ENCODE peak calls at places on chromosomes 11 and 22, in seven cellular contexts. L is activated T-cell treated with anti-CD3 and anti-CD28 coated beads, Interleukin-2, amount 50 U/mL, for 72 hours; Q is NB4; Y is GM10248; I is keratinocyte; V is D341Med; E is COR-L47. T is an unnamed sample.

GRCh38 chr11:126123686-126124085 is 61.0 kb upstream of the CDON start:
- DNase-seq in L (no peak), Q (peak), Y (no peak), I (no peak), V (no peak), E (no peak), T (no peak)

GRCh38 chr22:46674367-46674781 is 54.2 kb downstream of the GRAMD4 start:
- DNase-seq in L (peak), Q (no peak), Y (peak), I (no peak), V (no peak), E (no peak), T (peak)

GRCh38 chr11:2100361-2101170 is 38.6 kb downstream of the IGF2 start:
- DNase-seq in L (no peak), Q (no peak), Y (no peak), I (no peak), V (no peak), E (no peak), T (no peak)

GRCh38 chr11:94815705-94816344 is 47.7 kb downstream of the AMOTL1 start:
- DNase-seq in L (no peak), Q (peak), Y (no peak), I (no peak), V (no peak), E (no peak), T (no peak)

GRCh38 chr22:48944756-48945620 is 882.7 kb downstream of the BRD1 start:
- DNase-seq in L (no peak), Q (no peak), Y (no peak), I (no peak), V (no peak), E (no peak), T (no peak)

GRCh38 chr11:15816996-15817395 is 539.4 kb downstream of the SOX6 start:
- DNase-seq in L (no peak), Q (no peak), Y (no peak), I (no peak), V (no peak), E (no peak), T (no peak)

GRCh38 chr11:74316772-74317505 is 5.5 kb upstream of the P4HA3 start:
- DNase-seq in L (no peak), Q (no peak), Y (no peak), I (no peak), V (no peak), E (no peak), T (no peak)

GRCh38 chr22:35959121-35959800 is 69.4 kb downstream of the RBFOX2 start:
- DNase-seq in L (no peak), Q (no peak), Y (no peak), I (no peak), V (no peak), E (peak), T (no peak)

GRCh38 chr11:27309064-27309463 is 54.0 kb downstream of the CCDC34 start:
- DNase-seq in L (no peak), Q (no peak), Y (no peak), I (no peak), V (no peak), E (no peak), T (no peak)

GRCh38 chr22:38865201-38866023 is 6.6 kb downstream of the CBX6 start:
- DNase-seq in L (no peak), Q (no peak), Y (no peak), I (no peak), V (no peak), E (no peak), T (peak)

GRCh38 chr22:44915441-44915840 is 94.4 kb downstream of the PHF21B start:
- DNase-seq in L (no peak), Q (no peak), Y (no peak), I (no peak), V (no peak), E (no peak), T (no peak)

GRCh38 chr11:92702771-92703170 is 266.7 kb upstream of the MTNR1B start:
- DNase-seq in L (no peak), Q (no peak), Y (no peak), I (peak), V (no peak), E (no peak), T (no peak)

GRCh38 chr11:64594159-64594939 is 3.3 kb downstream of the SLC22A12 start:
- DNase-seq in L (no peak), Q (no peak), Y (no peak), I (no peak), V (no peak), E (no peak), T (no peak)

GRCh38 chr11:116374085-116374484 is 398.7 kb downstream of the BUD13 start:
- DNase-seq in L (no peak), Q (no peak), Y (no peak), I (no peak), V (no peak), E (no peak), T (no peak)

GRCh38 chr11:113908107-113908506 is 3.5 kb downstream of the HTR3B start:
- DNase-seq in L (no peak), Q (no peak), Y (no peak), I (no peak), V (no peak), E (no peak), T (no peak)

GRCh38 chr22:16608931-16609330 is 16.3 kb upstream of the CCT8L2 start:
- DNase-seq in L (no peak), Q (no peak), Y (no peak), I (no peak), V (no peak), E (no peak), T (no peak)

GRCh38 chr11:844693-845644 is 2.3 kb downstream of the TSPAN4 start:
- DNase-seq in L (no peak), Q (peak), Y (peak), I (no peak), V (no peak), E (no peak), T (peak)

GRCh38 chr11:48005133-48005532 is 24.8 kb downstream of the PTPRJ start:
- DNase-seq in L (peak), Q (no peak), Y (no peak), I (no peak), V (no peak), E (no peak), T (peak)

GRCh38 chr11:116169776-116170175 is 603.0 kb downstream of the BUD13 start:
- DNase-seq in L (no peak), Q (no peak), Y (no peak), I (no peak), V (no peak), E (no peak), T (no peak)

GRCh38 chr11:63998558-63999348 is 12.5 kb downstream of the OTUB1 start:
- DNase-seq in L (no peak), Q (no peak), Y (no peak), I (no peak), V (no peak), E (no peak), T (peak)

GRCh38 chr11:131504199-131504949 is 134.0 kb downstream of the NTM start:
- DNase-seq in L (no peak), Q (peak), Y (no peak), I (no peak), V (peak), E (no peak), T (no peak)

GRCh38 chr22:45105281-45105700 is 58.4 kb upstream of the NUP50 start:
- DNase-seq in L (no peak), Q (no peak), Y (no peak), I (no peak), V (no peak), E (peak), T (no peak)

GRCh38 chr11:62603771-62604170 is 2.1 kb upstream of the MTA2 start:
- DNase-seq in L (no peak), Q (no peak), Y (no peak), I (no peak), V (no peak), E (no peak), T (no peak)

GRCh38 chr11:25794804-25795203 is 537.1 kb upstream of the ANO3 start:
- DNase-seq in L (no peak), Q (no peak), Y (no peak), I (no peak), V (no peak), E (no peak), T (no peak)

GRCh38 chr22:30250713-30251267 is 4.2 kb upstream of the LIF start:
- DNase-seq in L (peak), Q (no peak), Y (no peak), I (no peak), V (no peak), E (no peak), T (peak)

GRCh38 chr11:12746593-12747097 is 72.4 kb downstream of the TEAD1 start:
- DNase-seq in L (no peak), Q (peak), Y (no peak), I (no peak), V (peak), E (peak), T (peak)

GRCh38 chr11:2800655-2801531 is 84.7 kb downstream of the CDKN1C start:
- DNase-seq in L (no peak), Q (no peak), Y (no peak), I (no peak), V (no peak), E (no peak), T (peak)

GRCh38 chr22:22935546-22936157 is 48.0 kb downstream of the IGLL5 start:
- DNase-seq in L (peak), Q (peak), Y (peak), I (no peak), V (no peak), E (no peak), T (peak)

GRCh38 chr22:31099386-31099785 is 8.0 kb downstream of the SELENOM start:
- DNase-seq in L (no peak), Q (no peak), Y (no peak), I (no peak), V (no peak), E (no peak), T (no peak)

GRCh38 chr11:71153005-71153395 is 99.4 kb downstream of the SHANK2 start:
- DNase-seq in L (no peak), Q (peak), Y (no peak), I (no peak), V (no peak), E (no peak), T (no peak)

GRCh38 chr11:66659785-66660184 is 17.9 kb downstream of the RBM4B start:
- DNase-seq in L (no peak), Q (peak), Y (no peak), I (no peak), V (no peak), E (no peak), T (no peak)

GRCh38 chr11:61906522-61906909 is 10.8 kb downstream of the RAB3IL1 start:
- DNase-seq in L (no peak), Q (no peak), Y (no peak), I (no peak), V (no peak), E (no peak), T (no peak)

GRCh38 chr22:49976439-49977175 is 16.0 kb downstream of the PIM3 start:
- DNase-seq in L (peak), Q (peak), Y (peak), I (no peak), V (no peak), E (no peak), T (peak)

GRCh38 chr11:102046841-102047240 is 396 bp upstream of the CFAP300 start:
- DNase-seq in L (no peak), Q (no peak), Y (no peak), I (no peak), V (no peak), E (no peak), T (no peak)

GRCh38 chr22:19378362-19378711 is 53.2 kb downstream of the HIRA start:
- DNase-seq in L (no peak), Q (no peak), Y (no peak), I (no peak), V (peak), E (no peak), T (no peak)

GRCh38 chr11:1695548-1696108 is 1.4 kb upstream of the KRTAP5-6 start:
- DNase-seq in L (no peak), Q (no peak), Y (no peak), I (no peak), V (no peak), E (no peak), T (no peak)

GRCh38 chr11:78420255-78420764 is 2.7 kb upstream of the GAB2 start:
- DNase-seq in L (peak), Q (peak), Y (no peak), I (no peak), V (peak), E (peak), T (peak)